ENCODE peak calls at places on chromosomes 16 and 17, in six cellular contexts. S is stomach, J is esophagus squamous epithelium, P is AG04450, Y is Peyer's patch, Z is transverse colon. I is an unnamed sample.

GRCh38 chr16:49158029-49158642 is 123.5 kb downstream of the CBLN1 start:
- DNase-seq in S (no peak), J (no peak), P (no peak), Y (no peak), Z (peak), I (no peak)

GRCh38 chr16:81635336-81635947 is 143.6 kb upstream of the PLCG2 start:
- DNase-seq in S (no peak), J (no peak), P (no peak), Y (no peak), Z (no peak), I (no peak)

GRCh38 chr16:77613115-77613514 is 109.2 kb upstream of the NUDT7 start:
- DNase-seq in S (no peak), J (no peak), P (no peak), Y (no peak), Z (no peak), I (no peak)

GRCh38 chr16:84308120-84308519 is 13.4 kb downstream of the WFDC1 start:
- DNase-seq in S (peak), J (no peak), P (peak), Y (peak), Z (peak), I (no peak)

GRCh38 chr17:67469208-67469980 is 92.3 kb downstream of the PITPNC1 start:
- DNase-seq in S (no peak), J (no peak), P (no peak), Y (no peak), Z (no peak), I (no peak)

GRCh38 chr16:69187387-69187890 is 475 bp downstream of the SNTB2 start:
- DNase-seq in S (peak), J (no peak), P (no peak), Y (peak), Z (peak), I (no peak)

GRCh38 chr16:1793578-1794220 is at the start of gene IGFALS:
- DNase-seq in S (peak), J (no peak), P (no peak), Y (peak), Z (no peak), I (no peak)

GRCh38 chr17:10171581-10171981 is 26.8 kb downstream of the GAS7 start:
- DNase-seq in S (no peak), J (no peak), P (no peak), Y (no peak), Z (no peak), I (no peak)

DNA sequence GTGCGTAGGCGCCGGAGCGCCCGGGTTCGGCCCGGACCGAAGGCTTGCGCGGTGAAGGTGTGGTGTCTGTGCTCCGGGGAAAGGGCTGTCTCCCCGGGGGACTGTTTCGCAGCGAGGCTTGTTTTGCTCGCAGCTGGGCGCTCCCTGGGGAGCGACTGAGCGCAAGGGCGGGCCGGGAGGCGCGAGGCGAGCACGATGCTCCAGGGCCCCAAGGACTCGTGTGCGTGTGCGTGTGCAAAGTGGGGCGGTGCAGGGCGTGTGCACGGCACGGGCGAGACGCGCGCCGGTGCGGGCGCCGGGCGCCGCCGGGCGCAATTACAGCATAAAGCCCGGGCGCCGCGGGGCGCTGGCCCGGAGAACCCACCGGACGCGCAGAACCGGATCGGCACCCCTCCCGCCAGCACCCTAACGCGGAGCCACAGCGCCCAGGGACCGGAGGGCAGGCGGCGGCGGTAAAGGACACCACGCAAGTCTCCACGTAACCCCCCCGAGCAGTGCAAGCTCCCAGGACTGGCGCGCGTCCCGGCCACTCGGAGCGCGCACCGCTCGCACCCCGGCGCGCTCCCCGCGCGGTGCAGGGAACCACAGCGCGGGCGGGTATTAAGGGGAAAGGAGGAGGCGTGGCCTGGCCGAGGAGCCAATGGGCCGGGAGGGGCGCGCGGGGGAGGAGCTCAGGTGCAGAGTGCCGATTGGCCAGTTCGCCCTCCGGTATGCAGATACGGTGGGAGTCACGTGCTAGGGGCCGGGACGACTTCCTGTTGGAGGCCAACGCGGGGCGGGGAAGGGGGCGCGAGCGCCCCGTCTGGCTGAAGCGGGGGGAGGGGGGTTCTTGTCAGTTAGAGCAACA is at the start of gene TNRC6C:
- DNase-seq in S (peak), J (peak), P (peak), Y (peak), Z (peak), I (peak)
- TF ChIP-seq CTCF in S (peak), J (no peak), P (no peak), Y (no peak), Z (no peak), I (no peak)

DNA sequence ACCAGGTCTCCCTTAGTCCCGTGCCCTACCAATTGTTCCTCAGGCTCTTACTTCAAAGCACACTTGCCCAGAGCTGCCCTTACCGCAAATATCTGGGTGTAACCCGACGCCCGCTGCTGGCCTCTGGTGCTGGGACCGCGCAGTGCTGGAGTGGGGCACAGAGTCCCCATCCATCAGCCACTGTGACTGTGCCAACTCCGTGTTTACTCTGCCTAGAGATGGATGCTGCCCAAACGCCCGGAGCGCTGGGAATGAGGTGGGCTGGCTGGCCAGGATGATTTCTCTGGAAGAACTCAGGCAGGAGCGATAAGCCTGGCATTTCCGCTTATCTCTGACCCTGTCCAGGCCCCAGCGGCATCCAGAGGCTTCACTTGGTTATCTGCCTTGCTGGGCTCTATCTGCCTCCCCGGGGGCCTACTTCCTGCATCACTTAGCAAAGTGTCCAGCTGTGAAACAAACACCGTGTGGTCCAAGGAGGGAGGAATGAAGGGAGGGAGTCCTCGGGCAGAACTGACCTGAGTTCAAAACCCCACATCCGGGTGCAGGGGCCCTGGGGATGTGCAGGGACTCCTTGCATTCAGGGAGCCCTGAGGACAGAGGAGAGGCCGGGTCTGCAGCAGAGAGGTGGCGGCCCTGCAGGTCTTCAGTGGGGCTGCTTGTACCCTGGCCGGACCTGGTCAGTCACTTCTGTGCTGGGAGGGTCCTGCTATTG is 9.4 kb upstream of the MYLK3 start:
- DNase-seq in S (peak), J (no peak), P (no peak), Y (no peak), Z (no peak), I (no peak)
- TF ChIP-seq CTCF in S (no peak), J (no peak), P (no peak), Y (no peak), Z (no peak), I (no peak)

GRCh38 chr16:54194008-54194731 is 92.4 kb downstream of the IRX3 start:
- DNase-seq in S (peak), J (no peak), P (no peak), Y (no peak), Z (peak), I (no peak)
- TF ChIP-seq CTCF in S (no peak), J (no peak), P (no peak), Y (no peak), Z (no peak), I (no peak)

GRCh38 chr16:85717393-85718152 is 28.8 kb upstream of the GINS2 start:
- DNase-seq in S (peak), J (no peak), P (no peak), Y (peak), Z (peak), I (peak)

GRCh38 chr16:85719605-85720318 is 31.0 kb upstream of the GINS2 start:
- DNase-seq in S (no peak), J (no peak), P (no peak), Y (no peak), Z (no peak), I (no peak)

GRCh38 chr16:85720319-85720637 is 30.6 kb downstream of the C16orf74 start:
- DNase-seq in S (peak), J (no peak), P (no peak), Y (peak), Z (peak), I (no peak)

GRCh38 chr16:85718153-85718477 is 29.4 kb upstream of the GINS2 start:
- DNase-seq in S (no peak), J (no peak), P (no peak), Y (no peak), Z (no peak), I (no peak)

DNA sequence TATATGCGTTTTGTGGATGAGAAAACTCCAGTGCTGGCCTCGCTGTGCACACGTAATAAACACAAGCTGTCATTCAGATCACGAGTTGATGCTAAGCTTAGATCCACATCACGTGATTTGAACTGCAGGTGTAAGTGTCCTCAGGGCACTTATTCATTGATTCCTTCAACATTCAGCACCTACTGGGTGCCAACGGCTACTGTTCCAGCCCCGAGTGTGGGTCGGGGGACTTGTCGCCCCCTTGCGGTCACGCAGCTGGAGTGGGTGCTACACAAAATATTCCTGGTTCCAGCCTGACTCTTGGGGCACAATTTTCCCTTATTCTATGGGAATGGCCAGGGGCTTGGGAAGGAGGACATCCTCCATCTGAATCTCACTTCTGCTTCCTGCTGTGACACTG is 29.9 kb upstream of the GINS2 start:
- DNase-seq in S (peak), J (no peak), P (no peak), Y (no peak), Z (peak), I (no peak)
- TF ChIP-seq CTCF in S (peak), J (no peak), P (peak), Y (peak), Z (peak), I (peak)

DNA sequence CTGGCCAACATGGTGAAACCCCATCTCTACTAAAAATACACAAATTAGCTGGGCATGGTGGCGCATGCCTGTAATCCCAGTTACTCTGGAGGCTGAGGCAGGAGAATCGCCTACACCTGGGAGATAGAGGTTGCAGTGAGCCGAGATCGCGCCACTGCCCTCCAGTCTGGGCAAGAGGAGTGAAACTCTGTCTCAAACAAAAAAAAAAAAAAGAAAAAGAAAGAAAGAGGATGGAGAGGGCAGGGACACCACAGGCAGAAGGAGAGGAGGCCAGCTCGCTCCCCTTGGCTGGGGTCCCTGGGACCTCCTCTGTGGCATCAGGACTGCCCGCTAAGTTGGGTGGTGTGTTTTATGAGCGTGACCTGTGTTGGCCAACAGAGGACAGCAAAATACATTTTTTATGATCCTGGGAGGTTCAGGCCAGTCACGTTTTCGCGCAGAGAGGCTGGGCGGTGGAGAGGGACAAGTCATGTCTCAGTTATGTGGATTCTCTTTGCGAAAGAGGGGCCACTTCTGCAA is 229.6 kb downstream of the MRTFB start:
- DNase-seq in S (peak), J (no peak), P (no peak), Y (peak), Z (peak), I (peak)
- TF ChIP-seq CTCF in S (peak), J (peak), P (peak), Y (peak), Z (peak), I (peak)

DNA sequence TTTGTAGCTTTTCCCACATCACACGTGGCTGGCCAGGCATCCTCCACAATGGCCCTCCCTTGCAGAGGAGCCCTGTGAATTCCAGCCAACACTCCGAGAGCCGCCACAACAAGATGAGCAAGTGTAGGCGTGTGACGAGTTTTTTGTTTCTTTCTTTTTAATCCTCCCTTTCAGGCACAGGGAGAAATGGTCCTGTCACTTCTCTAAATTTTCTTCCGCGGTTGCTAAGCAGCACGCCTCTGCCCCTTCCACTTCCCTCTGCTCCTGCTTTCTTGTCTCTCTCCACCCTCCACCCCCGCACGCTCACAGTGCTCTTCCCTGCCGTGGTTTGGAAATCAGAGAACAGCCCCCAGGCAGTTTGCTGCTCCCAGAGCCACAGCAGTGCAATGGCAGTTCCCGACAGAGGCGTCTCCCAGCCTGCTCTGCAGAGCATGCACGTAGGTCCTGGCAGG is 68.0 kb upstream of the MRTFB start:
- DNase-seq in S (no peak), J (no peak), P (no peak), Y (no peak), Z (peak), I (no peak)
- TF ChIP-seq CTCF in S (no peak), J (peak), P (no peak), Y (no peak), Z (no peak), I (no peak)

GRCh38 chr16:85497622-85498314 is 115.4 kb upstream of the GSE1 start:
- DNase-seq in S (no peak), J (no peak), P (no peak), Y (no peak), Z (no peak), I (no peak)
- TF ChIP-seq CTCF in S (no peak), J (no peak), P (no peak), Y (no peak), Z (no peak), I (no peak)

I was measured in AG09319.